ENCODE peak calls at places on chromosomes 13 and 19, in seven cellular contexts. X is B cell, W is AG10803, N is ELF-1, C is lower leg skin, B is heart right ventricle, V is HuH-7. M is an unnamed sample.

GRCh38 chr19:32814046-32814445 is 55.5 kb downstream of the SLC7A9 start:
- DNase-seq in X (no peak), W (no peak), N (no peak), C (no peak), B (no peak), V (no peak), M (no peak)

GRCh38 chr19:2424686-2425621 is 2.4 kb downstream of the TIMM13 start:
- DNase-seq in X (no peak), W (peak), N (peak), C (peak), B (peak), V (no peak), M (no peak)

GRCh38 chr13:44396295-44396962 is 22.8 kb downstream of the SERP2 start:
- DNase-seq in X (no peak), W (no peak), N (no peak), C (peak), B (no peak), V (no peak), M (no peak)

GRCh38 chr19:52742516-52742915 is 7.7 kb upstream of the ZNF611 start:
- DNase-seq in X (no peak), W (no peak), N (no peak), C (no peak), B (no peak), V (no peak), M (no peak)

GRCh38 chr19:41376241-41376997 is at the start of gene TMEM91:
- DNase-seq in X (no peak), W (no peak), N (peak), C (peak), B (peak), V (peak), M (no peak)

GRCh38 chr19:19103167-19103566 is 35.1 kb downstream of the TMEM161A start:
- DNase-seq in X (no peak), W (no peak), N (no peak), C (no peak), B (no peak), V (no peak), M (no peak)

GRCh38 chr13:111095031-111095840 is 19.9 kb upstream of the ARHGEF7 start:
- DNase-seq in X (no peak), W (no peak), N (no peak), C (no peak), B (no peak), V (no peak), M (no peak)

GRCh38 chr13:106349080-106349841 is 186.2 kb downstream of the EFNB2 start:
- DNase-seq in X (no peak), W (no peak), N (peak), C (peak), B (peak), V (no peak), M (no peak)

GRCh38 chr13:30779608-30780007 is 44.3 kb downstream of the ALOX5AP start:
- DNase-seq in X (no peak), W (no peak), N (no peak), C (no peak), B (no peak), V (no peak), M (no peak)

GRCh38 chr19:1587872-1588271 is 4.8 kb downstream of the MBD3 start:
- DNase-seq in X (no peak), W (no peak), N (no peak), C (no peak), B (no peak), V (no peak), M (no peak)

GRCh38 chr19:16180611-16181010 is 4.6 kb upstream of the FAM32A start:
- DNase-seq in X (no peak), W (peak), N (peak), C (no peak), B (no peak), V (no peak), M (no peak)

GRCh38 chr19:57927587-57927986 is 7.6 kb downstream of the ZNF418 start:
- DNase-seq in X (no peak), W (no peak), N (no peak), C (peak), B (no peak), V (no peak), M (no peak)

GRCh38 chr13:24307211-24308067 is 1.9 kb upstream of the C1QTNF9 start:
- DNase-seq in X (no peak), W (no peak), N (no peak), C (no peak), B (peak), V (no peak), M (no peak)